ENCODE peak calls at places on chromosomes 1 and 21, in seven cellular contexts. N is iris pigment epithelial cell; I is T-cell; H is fibroblast of pulmonary artery; X is head of caudate nucleus; L is AG09309; F is CD8-positive, alpha-beta T cell. M is an unnamed sample.

GRCh38 chr1:38826262-38826661 is 33.3 kb downstream of the RRAGC start:
- DNase-seq in L (no peak), N (no peak), H (no peak), X (no peak), I (no peak), F (no peak), M (no peak)

GRCh38 chr1:184753608-184754478 is 815 bp downstream of the EDEM3 start:
- DNase-seq in X (peak), N (peak), F (no peak), L (no peak), I (peak), H (peak), M (peak)

GRCh38 chr1:22888320-22889075 is 84.2 kb downstream of the LACTBL1 start:
- DNase-seq in H (peak), I (no peak), L (peak), N (peak), F (no peak), X (no peak), M (no peak)

GRCh38 chr21:41568606-41569385 is 60.8 kb upstream of the TMPRSS2 start:
- DNase-seq in I (no peak), L (no peak), N (no peak), H (no peak), F (no peak), X (no peak), M (no peak)

GRCh38 chr21:38988211-38989096 is 182.7 kb downstream of the ETS2 start:
- DNase-seq in X (no peak), F (no peak), L (no peak), H (no peak), N (no peak), I (no peak), M (no peak)

GRCh38 chr1:4723106-4723505 is 68.7 kb downstream of the AJAP1 start:
- DNase-seq in L (no peak), N (no peak), F (no peak), X (no peak), I (no peak), H (no peak), M (no peak)

GRCh38 chr1:55418625-55419024 is 203.5 kb upstream of the USP24 start:
- DNase-seq in H (no peak), X (no peak), L (no peak), F (no peak), N (no peak), I (no peak), M (no peak)

GRCh38 chr1:91844862-91845528 is 41.0 kb downstream of the TGFBR3 start:
- DNase-seq in H (peak), X (no peak), F (no peak), I (no peak), N (peak), L (peak), M (no peak)

GRCh38 chr21:35206141-35207125 is 157.3 kb upstream of the RUNX1 start:
- DNase-seq in L (no peak), I (no peak), X (no peak), N (no peak), H (no peak), F (no peak), M (no peak)

GRCh38 chr1:44249543-44249942 is 36.3 kb downstream of the DMAP1 start:
- DNase-seq in L (no peak), H (peak), F (no peak), I (no peak), X (peak), N (peak), M (no peak)